ENCODE peak calls at places on chromosome 9, in seven cellular contexts. One of them, this sample, is unnamed.

GRCh38 chr9:37929441-37929895 is 25.5 kb upstream of the SLC25A51 start:
- DNase-seq in iPS-NIHi11: no peak
- DNase-seq in ELF-1: no peak
- DNase-seq in tibial artery: no peak
- DNase-seq in left lung: peak
- DNase-seq in HEK293T: no peak
- DNase-seq in HuH-7.5: no peak
- DNase-seq in this sample: no peak

GRCh38 chr9:91954841-91955471 is 4.9 kb upstream of the ROR2 start:
- DNase-seq in iPS-NIHi11: peak
- DNase-seq in ELF-1: peak
- DNase-seq in tibial artery: no peak
- DNase-seq in left lung: no peak
- DNase-seq in HEK293T: peak
- DNase-seq in HuH-7.5: peak
- DNase-seq in this sample: peak

GRCh38 chr9:70408393-70409040 is 5.9 kb downstream of the KLF9 start:
- DNase-seq in iPS-NIHi11: no peak
- DNase-seq in ELF-1: peak
- DNase-seq in tibial artery: no peak
- DNase-seq in left lung: no peak
- DNase-seq in HEK293T: no peak
- DNase-seq in HuH-7.5: no peak
- DNase-seq in this sample: no peak

GRCh38 chr9:36891341-36891811 is 142.7 kb downstream of the PAX5 start:
- DNase-seq in iPS-NIHi11: no peak
- DNase-seq in ELF-1: peak
- DNase-seq in tibial artery: peak
- DNase-seq in left lung: peak
- DNase-seq in HEK293T: no peak
- DNase-seq in HuH-7.5: no peak
- DNase-seq in this sample: no peak

GRCh38 chr9:98271479-98271878 is 16.0 kb upstream of the TBC1D2 start:
- DNase-seq in iPS-NIHi11: no peak
- DNase-seq in ELF-1: no peak
- DNase-seq in tibial artery: no peak
- DNase-seq in left lung: no peak
- DNase-seq in HEK293T: no peak
- DNase-seq in HuH-7.5: no peak
- DNase-seq in this sample: no peak

GRCh38 chr9:34650816-34651215 is 1.2 kb upstream of the IL11RA start:
- DNase-seq in iPS-NIHi11: no peak
- DNase-seq in ELF-1: no peak
- DNase-seq in tibial artery: no peak
- DNase-seq in left lung: no peak
- DNase-seq in HEK293T: no peak
- DNase-seq in HuH-7.5: no peak
- DNase-seq in this sample: no peak

GRCh38 chr9:134360897-134361296 is 34.6 kb downstream of the RXRA start:
- DNase-seq in iPS-NIHi11: no peak
- DNase-seq in ELF-1: no peak
- DNase-seq in tibial artery: peak
- DNase-seq in left lung: no peak
- DNase-seq in HEK293T: no peak
- DNase-seq in HuH-7.5: no peak
- DNase-seq in this sample: no peak

GRCh38 chr9:130666393-130667116 is 2.2 kb downstream of the PRDM12 start:
- DNase-seq in iPS-NIHi11: peak
- DNase-seq in ELF-1: peak
- DNase-seq in tibial artery: no peak
- DNase-seq in left lung: peak
- DNase-seq in HEK293T: no peak
- DNase-seq in HuH-7.5: no peak
- DNase-seq in this sample: no peak

GRCh38 chr9:131072871-131073237 is 23.5 kb upstream of the AIF1L start:
- DNase-seq in iPS-NIHi11: no peak
- DNase-seq in ELF-1: no peak
- DNase-seq in tibial artery: no peak
- DNase-seq in left lung: no peak
- DNase-seq in HEK293T: no peak
- DNase-seq in HuH-7.5: no peak
- DNase-seq in this sample: no peak

GRCh38 chr9:130854835-130855234 is 19.8 kb downstream of the ABL1 start:
- DNase-seq in iPS-NIHi11: no peak
- DNase-seq in ELF-1: no peak
- DNase-seq in tibial artery: no peak
- DNase-seq in left lung: no peak
- DNase-seq in HEK293T: no peak
- DNase-seq in HuH-7.5: no peak
- DNase-seq in this sample: no peak

GRCh38 chr9:101968392-101968791 is 229.9 kb upstream of the GRIN3A start:
- DNase-seq in iPS-NIHi11: no peak
- DNase-seq in ELF-1: no peak
- DNase-seq in tibial artery: no peak
- DNase-seq in left lung: no peak
- DNase-seq in HEK293T: no peak
- DNase-seq in HuH-7.5: no peak
- DNase-seq in this sample: no peak

GRCh38 chr9:68515304-68516017 is 25.2 kb downstream of the TMEM252 start:
- DNase-seq in iPS-NIHi11: no peak
- DNase-seq in ELF-1: no peak
- DNase-seq in tibial artery: no peak
- DNase-seq in left lung: no peak
- DNase-seq in HEK293T: no peak
- DNase-seq in HuH-7.5: no peak
- DNase-seq in this sample: no peak

GRCh38 chr9:72930828-72931227 is 22.0 kb downstream of the ALDH1A1 start:
- DNase-seq in iPS-NIHi11: no peak
- DNase-seq in ELF-1: peak
- DNase-seq in tibial artery: no peak
- DNase-seq in left lung: no peak
- DNase-seq in HEK293T: no peak
- DNase-seq in HuH-7.5: no peak
- DNase-seq in this sample: no peak

GRCh38 chr9:37977851-37978250 is 73.9 kb upstream of the SLC25A51 start:
- DNase-seq in iPS-NIHi11: no peak
- DNase-seq in ELF-1: no peak
- DNase-seq in tibial artery: no peak
- DNase-seq in left lung: no peak
- DNase-seq in HEK293T: no peak
- DNase-seq in HuH-7.5: no peak
- DNase-seq in this sample: no peak

GRCh38 chr9:92679413-92680165 is 9.7 kb upstream of the IPPK start:
- DNase-seq in iPS-NIHi11: peak
- DNase-seq in ELF-1: peak
- DNase-seq in tibial artery: no peak
- DNase-seq in left lung: no peak
- DNase-seq in HEK293T: no peak
- DNase-seq in HuH-7.5: no peak
- DNase-seq in this sample: no peak

GRCh38 chr9:132996526-132996925 is 18.0 kb downstream of the GFI1B start:
- DNase-seq in iPS-NIHi11: no peak
- DNase-seq in ELF-1: no peak
- DNase-seq in tibial artery: no peak
- DNase-seq in left lung: no peak
- DNase-seq in HEK293T: no peak
- DNase-seq in HuH-7.5: no peak
- DNase-seq in this sample: no peak

GRCh38 chr9:126459546-126459945 is 132.9 kb downstream of the MVB12B start:
- DNase-seq in iPS-NIHi11: no peak
- DNase-seq in ELF-1: no peak
- DNase-seq in tibial artery: no peak
- DNase-seq in left lung: no peak
- DNase-seq in HEK293T: no peak
- DNase-seq in HuH-7.5: no peak
- DNase-seq in this sample: no peak

GRCh38 chr9:2285411-2285810 is 270.3 kb downstream of the SMARCA2 start:
- DNase-seq in iPS-NIHi11: no peak
- DNase-seq in ELF-1: no peak
- DNase-seq in tibial artery: no peak
- DNase-seq in left lung: no peak
- DNase-seq in HEK293T: no peak
- DNase-seq in HuH-7.5: no peak
- DNase-seq in this sample: no peak

GRCh38 chr9:71665247-71665646 is 103.1 kb downstream of the CEMIP2 start:
- DNase-seq in iPS-NIHi11: no peak
- DNase-seq in ELF-1: no peak
- DNase-seq in tibial artery: no peak
- DNase-seq in left lung: no peak
- DNase-seq in HEK293T: no peak
- DNase-seq in HuH-7.5: no peak
- DNase-seq in this sample: no peak

GRCh38 chr9:127330501-127330900 is 65.9 kb downstream of the GARNL3 start:
- DNase-seq in iPS-NIHi11: no peak
- DNase-seq in ELF-1: no peak
- DNase-seq in tibial artery: no peak
- DNase-seq in left lung: no peak
- DNase-seq in HEK293T: no peak
- DNase-seq in HuH-7.5: no peak
- DNase-seq in this sample: no peak

GRCh38 chr9:63816742-63817621 is 1468.0 kb downstream of the FOXD4L5 start:
- DNase-seq in iPS-NIHi11: peak
- DNase-seq in ELF-1: peak
- DNase-seq in tibial artery: peak
- DNase-seq in left lung: peak
- DNase-seq in HEK293T: peak
- DNase-seq in HuH-7.5: peak
- DNase-seq in this sample: peak

GRCh38 chr9:93679536-93680444 is 103.4 kb downstream of the PHF2 start:
- DNase-seq in iPS-NIHi11: peak
- DNase-seq in ELF-1: peak
- DNase-seq in tibial artery: peak
- DNase-seq in left lung: peak
- DNase-seq in HEK293T: no peak
- DNase-seq in HuH-7.5: no peak
- DNase-seq in this sample: peak

GRCh38 chr9:114972510-114972909 is 42.1 kb upstream of the TNFSF8 start:
- DNase-seq in iPS-NIHi11: no peak
- DNase-seq in ELF-1: no peak
- DNase-seq in tibial artery: no peak
- DNase-seq in left lung: no peak
- DNase-seq in HEK293T: no peak
- DNase-seq in HuH-7.5: no peak
- DNase-seq in this sample: no peak

GRCh38 chr9:3014164-3014563 is 170.3 kb upstream of the PUM3 start:
- DNase-seq in iPS-NIHi11: no peak
- DNase-seq in ELF-1: no peak
- DNase-seq in tibial artery: no peak
- DNase-seq in left lung: no peak
- DNase-seq in HEK293T: no peak
- DNase-seq in HuH-7.5: no peak
- DNase-seq in this sample: no peak

GRCh38 chr9:99012957-99013512 is 69.3 kb downstream of the COL15A1 start:
- DNase-seq in iPS-NIHi11: no peak
- DNase-seq in ELF-1: no peak
- DNase-seq in tibial artery: no peak
- DNase-seq in left lung: no peak
- DNase-seq in HEK293T: no peak
- DNase-seq in HuH-7.5: no peak
- DNase-seq in this sample: no peak

GRCh38 chr9:27880640-27881039 is 307.4 kb upstream of the C9orf72 start:
- DNase-seq in iPS-NIHi11: no peak
- DNase-seq in ELF-1: no peak
- DNase-seq in tibial artery: no peak
- DNase-seq in left lung: no peak
- DNase-seq in HEK293T: no peak
- DNase-seq in HuH-7.5: no peak
- DNase-seq in this sample: no peak

GRCh38 chr9:120935383-120935857 is 8.8 kb upstream of the TRAF1 start:
- DNase-seq in iPS-NIHi11: peak
- DNase-seq in ELF-1: no peak
- DNase-seq in tibial artery: peak
- DNase-seq in left lung: peak
- DNase-seq in HEK293T: no peak
- DNase-seq in HuH-7.5: no peak
- DNase-seq in this sample: no peak

GRCh38 chr9:127817881-127818434 is 15.3 kb downstream of the FPGS start:
- DNase-seq in iPS-NIHi11: no peak
- DNase-seq in ELF-1: no peak
- DNase-seq in tibial artery: no peak
- DNase-seq in left lung: no peak
- DNase-seq in HEK293T: no peak
- DNase-seq in HuH-7.5: no peak
- DNase-seq in this sample: no peak

GRCh38 chr9:133704711-133705181 is 33.4 kb downstream of the SARDH start:
- DNase-seq in iPS-NIHi11: no peak
- DNase-seq in ELF-1: no peak
- DNase-seq in tibial artery: peak
- DNase-seq in left lung: peak
- DNase-seq in HEK293T: no peak
- DNase-seq in HuH-7.5: no peak
- DNase-seq in this sample: no peak

GRCh38 chr9:70642421-70642820 is 228.0 kb upstream of the KLF9 start:
- DNase-seq in iPS-NIHi11: no peak
- DNase-seq in ELF-1: no peak
- DNase-seq in tibial artery: no peak
- DNase-seq in left lung: no peak
- DNase-seq in HEK293T: no peak
- DNase-seq in HuH-7.5: no peak
- DNase-seq in this sample: no peak

GRCh38 chr9:26656003-26656940 is 236.3 kb downstream of the CAAP1 start:
- DNase-seq in iPS-NIHi11: peak
- DNase-seq in ELF-1: peak
- DNase-seq in tibial artery: no peak
- DNase-seq in left lung: no peak
- DNase-seq in HEK293T: peak
- DNase-seq in HuH-7.5: peak
- DNase-seq in this sample: peak

GRCh38 chr9:121725008-121725795 is 73.8 kb downstream of the DAB2IP start:
- DNase-seq in iPS-NIHi11: no peak
- DNase-seq in ELF-1: no peak
- DNase-seq in tibial artery: peak
- DNase-seq in left lung: no peak
- DNase-seq in HEK293T: no peak
- DNase-seq in HuH-7.5: no peak
- DNase-seq in this sample: no peak

GRCh38 chr9:88745281-88746001 is 210.5 kb downstream of the NXNL2 start:
- DNase-seq in iPS-NIHi11: no peak
- DNase-seq in ELF-1: peak
- DNase-seq in tibial artery: no peak
- DNase-seq in left lung: no peak
- DNase-seq in HEK293T: no peak
- DNase-seq in HuH-7.5: no peak
- DNase-seq in this sample: no peak

GRCh38 chr9:134208981-134209725 is 44.8 kb upstream of the RNU6ATAC start:
- DNase-seq in iPS-NIHi11: no peak
- DNase-seq in ELF-1: no peak
- DNase-seq in tibial artery: no peak
- DNase-seq in left lung: peak
- DNase-seq in HEK293T: no peak
- DNase-seq in HuH-7.5: no peak
- DNase-seq in this sample: no peak

GRCh38 chr9:35071814-35072460 is 488 bp downstream of the VCP start:
- DNase-seq in iPS-NIHi11: peak
- DNase-seq in ELF-1: peak
- DNase-seq in tibial artery: peak
- DNase-seq in left lung: peak
- DNase-seq in HEK293T: peak
- DNase-seq in HuH-7.5: peak
- DNase-seq in this sample: peak

GRCh38 chr9:112331676-112331955 is 1.8 kb downstream of the PTBP3 start:
- DNase-seq in iPS-NIHi11: no peak
- DNase-seq in ELF-1: no peak
- DNase-seq in tibial artery: no peak
- DNase-seq in left lung: no peak
- DNase-seq in HEK293T: no peak
- DNase-seq in HuH-7.5: no peak
- DNase-seq in this sample: no peak

GRCh38 chr9:38172601-38173000 is 103.6 kb upstream of the SHB start:
- DNase-seq in iPS-NIHi11: peak
- DNase-seq in ELF-1: peak
- DNase-seq in tibial artery: no peak
- DNase-seq in left lung: no peak
- DNase-seq in HEK293T: no peak
- DNase-seq in HuH-7.5: no peak
- DNase-seq in this sample: no peak

GRCh38 chr9:131609116-131609830 is 64.0 kb downstream of the PRRT1B start:
- DNase-seq in iPS-NIHi11: peak
- DNase-seq in ELF-1: peak
- DNase-seq in tibial artery: no peak
- DNase-seq in left lung: peak
- DNase-seq in HEK293T: no peak
- DNase-seq in HuH-7.5: no peak
- DNase-seq in this sample: no peak